ENCODE peak calls at places on chromosome 2, in six cellular contexts. A is hepatocyte, Y is upper lobe of right lung, S is pancreas, J is aorta, E is suprapubic skin. X is an unnamed sample.

GRCh38 chr2:20532634-20533437 is 86.0 kb downstream of the RHOB start:
- DNase-seq in J (no peak), A (no peak), E (no peak), S (peak; percentile 38), Y (no peak), X (no peak)

GRCh38 chr2:70888389-70888924 is 47.2 kb upstream of the ATP6V1B1 start:
- DNase-seq in A (no peak), Y (peak; percentile 40), S (no peak), E (peak; percentile 32), J (peak; percentile 21), X (no peak)

GRCh38 chr2:9434484-9434883 is 11.0 kb downstream of the CPSF3 start:
- DNase-seq in Y (no peak), A (no peak), S (no peak), E (no peak), J (no peak), X (no peak)

GRCh38 chr2:170012773-170013172 is 165.2 kb upstream of the MYO3B start:
- DNase-seq in E (no peak), Y (no peak), A (no peak), S (no peak), J (no peak), X (no peak)

GRCh38 chr2:71605781-71606241 is 152.4 kb downstream of the DYSF start:
- DNase-seq in J (peak; percentile 30), A (no peak), E (peak; percentile 50), S (peak; percentile 31), Y (peak; percentile 40), X (no peak)

GRCh38 chr2:16684676-16685339 is 19.2 kb upstream of the CYRIA start:
- DNase-seq in J (no peak), A (no peak), Y (no peak), S (no peak), E (no peak), X (no peak)

GRCh38 chr2:58798787-58799186 is 557.7 kb upstream of the FANCL start:
- DNase-seq in J (no peak), E (no peak), Y (no peak), A (no peak), S (no peak), X (no peak)

GRCh38 chr2:27954771-27955384 is 64.3 kb downstream of the BABAM2 start:
- DNase-seq in E (peak; percentile 83), J (peak; percentile 74), Y (no peak), S (no peak), A (peak; percentile 38), X (no peak)

GRCh38 chr2:186862869-186863709 is 14.1 kb upstream of the ZSWIM2 start:
- DNase-seq in A (peak; percentile 32), J (no peak), E (no peak), S (no peak), Y (no peak), X (no peak)

GRCh38 chr2:229901819-229902218 is 20.0 kb downstream of the TRIP12 start:
- DNase-seq in A (no peak), S (no peak), Y (no peak), J (no peak), E (no peak), X (no peak)

GRCh38 chr2:45173513-45173912 is 164.3 kb upstream of the SIX2 start:
- DNase-seq in Y (no peak), E (no peak), S (no peak), A (no peak), J (peak; percentile 64), X (no peak)

GRCh38 chr2:63669596-63669995 is 80.8 kb downstream of the MDH1 start:
- DNase-seq in Y (no peak), E (no peak), S (no peak), J (no peak), A (no peak), X (no peak)

GRCh38 chr2:218832520-218832919 is 917 bp upstream of the PRKAG3 start:
- DNase-seq in Y (no peak), S (no peak), J (peak; percentile 86), E (no peak), A (no peak), X (no peak)

GRCh38 chr2:30689496-30690125 is 117.6 kb downstream of the CAPN13 start:
- DNase-seq in S (no peak), E (no peak), A (no peak), Y (no peak), J (no peak), X (no peak)

GRCh38 chr2:222572761-222573174 is 83.1 kb downstream of the FARSB start:
- DNase-seq in S (no peak), J (no peak), Y (no peak), E (no peak), A (peak; percentile 25), X (no peak)

GRCh38 chr2:138036522-138036921 is 72.2 kb downstream of the HNMT start:
- DNase-seq in E (no peak), J (no peak), Y (no peak), A (no peak), S (no peak), X (no peak)

GRCh38 chr2:186456941-186457340 is 29.1 kb upstream of the ZC3H15 start:
- DNase-seq in S (no peak), E (no peak), J (no peak), Y (no peak), A (no peak), X (no peak)

GRCh38 chr2:110126086-110126773 is 10.6 kb upstream of the MALL start:
- DNase-seq in Y (no peak), S (no peak), E (no peak), J (no peak), A (no peak), X (no peak)

GRCh38 chr2:57278451-57278850 is 768.2 kb upstream of the VRK2 start:
- DNase-seq in Y (no peak), E (no peak), J (no peak), A (no peak), S (no peak), X (no peak)

GRCh38 chr2:216621292-216621691 is 11.9 kb upstream of the IGFBP2 start:
- DNase-seq in Y (no peak), A (peak; percentile 29), J (no peak), S (no peak), E (no peak), X (no peak)

GRCh38 chr2:6626406-6627012 is 239.2 kb downstream of the CMPK2 start:
- DNase-seq in J (no peak), Y (no peak), E (no peak), S (no peak), A (no peak), X (no peak)

GRCh38 chr2:72778410-72778809 is 47.4 kb downstream of the EXOC6B start:
- DNase-seq in E (no peak), A (no peak), S (no peak), J (no peak), Y (no peak), X (no peak)

GRCh38 chr2:11842324-11842723 is 95.9 kb downstream of the LPIN1 start:
- DNase-seq in E (no peak), Y (no peak), S (no peak), A (no peak), J (no peak), X (no peak)

GRCh38 chr2:194819367-194819766 is 837.7 kb upstream of the SLC39A10 start:
- DNase-seq in Y (no peak), S (no peak), E (no peak), A (no peak), J (no peak), X (no peak)

GRCh38 chr2:127020536-127020935 is 86.4 kb downstream of the BIN1 start:
- DNase-seq in J (no peak), S (no peak), Y (no peak), A (no peak), E (no peak), X (no peak)

DNA sequence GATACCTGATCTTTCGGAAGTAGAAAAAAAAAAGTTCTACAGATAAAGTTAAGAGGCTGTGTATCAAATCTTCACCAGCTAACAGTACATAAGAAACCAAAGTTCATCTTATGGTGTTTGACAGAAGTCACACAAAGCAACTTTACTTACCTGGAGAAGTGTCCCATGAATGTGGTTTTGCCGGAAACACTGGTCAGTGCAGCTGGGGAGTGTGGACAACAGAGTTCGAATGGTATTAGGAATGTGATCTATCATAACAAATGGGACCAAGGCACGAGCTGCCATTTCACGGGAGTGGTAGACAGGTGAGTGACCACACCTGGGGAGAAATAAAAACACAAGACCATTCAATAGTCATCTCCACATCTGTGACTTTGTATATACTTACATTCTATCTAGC is 171.4 kb upstream of the ZFP36L2 start:
- DNase-seq in J (no peak), A (no peak), S (no peak), Y (no peak), E (no peak), X (no peak)
- H3K9me3 ChIP-seq in J (no peaks in the 10 kb centered on the region), A (no peaks in the 10 kb centered on the region), S (no peaks in the 10 kb centered on the region), Y (no peaks in the 10 kb centered on the region), E (no peaks in the 10 kb centered on the region), X (no peaks in the 10 kb centered on the region)

DNA sequence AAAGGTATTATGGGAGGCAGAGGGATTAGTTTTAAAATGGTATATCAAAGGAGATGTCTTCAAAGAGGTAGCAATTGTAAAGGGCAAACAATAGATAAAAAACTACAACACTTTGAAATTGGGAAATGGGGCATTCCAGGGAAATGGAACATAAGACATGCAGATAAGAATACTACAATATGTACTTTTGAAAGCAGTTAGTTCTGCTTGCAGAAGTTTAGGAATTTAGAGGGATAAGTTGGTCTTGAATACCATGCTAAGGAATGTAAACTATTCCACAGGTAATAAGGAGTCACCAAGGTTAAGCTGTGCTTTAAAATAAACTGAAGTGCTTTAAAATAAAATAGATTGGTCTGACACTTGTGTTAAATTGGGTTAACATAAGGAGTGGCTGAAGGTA is 571.7 kb upstream of the ACVR2A start:
- DNase-seq in E (no peak), A (no peak), Y (no peak), S (no peak), J (no peak), X (no peak)
- H3K9me3 ChIP-seq in E (no peaks in the 10 kb centered on the region), A (no peaks in the 10 kb centered on the region), Y (peaks cover 3% of the 10 kb centered on the region), S (no peaks in the 10 kb centered on the region), J (peaks cover 5% of the 10 kb centered on the region), X (no peaks in the 10 kb centered on the region)

DNA sequence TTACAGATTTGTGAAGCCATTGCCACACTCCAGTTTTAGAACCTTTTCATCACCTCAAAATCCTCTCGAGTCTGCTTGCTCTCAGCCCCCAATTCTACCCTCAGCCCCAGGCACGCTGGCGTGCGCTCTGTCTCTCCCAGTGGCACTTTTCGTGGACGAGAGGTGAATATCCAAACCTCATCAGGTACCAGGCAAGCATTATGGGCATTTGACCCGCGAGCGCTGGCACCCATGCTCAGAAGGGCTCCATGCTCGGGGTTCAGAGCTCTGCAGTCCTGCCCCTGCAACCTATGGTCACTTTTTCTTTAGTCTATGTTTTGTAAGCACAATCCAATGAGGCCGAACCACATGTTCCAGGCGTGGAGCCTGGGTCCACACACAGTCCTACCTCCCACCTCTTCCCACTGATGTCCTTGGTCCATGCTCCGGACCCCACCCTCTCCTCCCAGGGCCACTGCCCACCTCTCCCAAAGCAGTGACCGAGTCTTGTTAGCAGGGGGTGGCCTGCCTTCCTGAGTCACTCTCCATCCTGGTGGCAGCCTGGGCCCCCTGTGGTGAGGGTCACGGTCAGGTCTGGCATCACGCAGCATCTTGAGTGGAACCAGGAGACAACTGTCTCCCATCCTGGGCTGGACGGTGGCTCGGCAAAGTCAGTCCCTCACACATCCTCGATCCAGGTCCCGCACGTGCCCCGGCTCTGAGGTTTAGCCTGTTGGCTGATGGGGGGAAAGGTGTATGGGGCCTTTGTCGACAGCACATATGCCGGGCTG is 256.9 kb downstream of the NDUFA10 start:
- DNase-seq in J (peak; percentile 38), Y (peak; percentile 38), S (no peak), E (peak; percentile 48), A (no peak), X (no peak)
- H3K9me3 ChIP-seq in J (peaks cover 4% of the 10 kb centered on the region), Y (peaks cover 5% of the 10 kb centered on the region), S (no peaks in the 10 kb centered on the region), E (peaks cover 6% of the 10 kb centered on the region), A (no peaks in the 10 kb centered on the region), X (no peaks in the 10 kb centered on the region)

DNA sequence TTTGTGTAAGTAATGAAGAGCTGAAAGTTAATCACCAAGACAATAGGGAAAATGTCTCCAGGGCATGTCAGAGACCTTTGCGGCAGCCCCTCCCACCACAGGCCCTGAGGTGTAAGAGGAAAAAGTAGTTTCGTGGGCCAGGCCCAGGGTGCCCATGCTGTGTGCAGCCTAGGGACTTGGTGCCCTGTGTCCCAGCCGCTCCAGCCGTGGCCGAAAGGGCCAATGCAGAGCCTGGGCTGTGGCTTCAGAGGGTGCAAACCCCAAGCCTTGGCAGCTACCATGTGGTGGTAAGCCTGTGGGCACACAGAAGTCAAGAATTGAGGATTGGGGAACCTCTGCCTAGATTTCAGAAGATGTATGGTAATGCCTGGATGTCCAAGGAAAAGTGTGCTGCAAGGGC is 52.5 kb downstream of the CENPO start:
- DNase-seq in A (no peak), E (no peak), Y (no peak), J (no peak), S (no peak), X (no peak)
- H3K9me3 ChIP-seq in A (no peaks in the 10 kb centered on the region), E (no peaks in the 10 kb centered on the region), Y (no peaks in the 10 kb centered on the region), J (no peaks in the 10 kb centered on the region), S (no peaks in the 10 kb centered on the region), X (no peaks in the 10 kb centered on the region)